ENCODE peak calls at places on chromosome 1, in ten cellular contexts. One of them, this sample, is unnamed. For H3K4me1, the result is how much of the 10 kb centered on the place peaks cover.

GRCh38 chr1:150560986-150561829 is 12.0 kb downstream of the ADAMTSL4 start:
- DNase-seq in fibroblast of lung: peak
- DNase-seq in osteoblast: peak
- DNase-seq in neural progenitor cell: peak
- DNase-seq in mammary epithelial cell: peak
- DNase-seq in MM.1S: peak
- DNase-seq in thyroid gland: peak
- DNase-seq in left ventricle myocardium inferior: peak
- DNase-seq in cardiac muscle cell: peak
- DNase-seq in GM23338: peak
- DNase-seq in this sample: peak

GRCh38 chr1:20405893-20406604 is 80.0 kb downstream of the CAMK2N1 start:
- DNase-seq in MM.1S: no peak
- DNase-seq in left ventricle myocardium inferior: no peak
- DNase-seq in mammary epithelial cell: no peak
- DNase-seq in osteoblast: peak
- DNase-seq in thyroid gland: no peak
- DNase-seq in cardiac muscle cell: peak
- DNase-seq in neural progenitor cell: no peak
- DNase-seq in GM23338: peak
- DNase-seq in fibroblast of lung: peak
- DNase-seq in this sample: no peak

GRCh38 chr1:33306561-33307493 is 14.1 kb downstream of the A3GALT2 start:
- DNase-seq in left ventricle myocardium inferior: no peak
- DNase-seq in thyroid gland: peak
- DNase-seq in cardiac muscle cell: peak
- DNase-seq in MM.1S: no peak
- DNase-seq in fibroblast of lung: no peak
- DNase-seq in neural progenitor cell: no peak
- DNase-seq in osteoblast: peak
- DNase-seq in GM23338: peak
- DNase-seq in mammary epithelial cell: no peak
- DNase-seq in this sample: peak

GRCh38 chr1:58812468-58812867 is 28.6 kb upstream of the JUN start:
- DNase-seq in left ventricle myocardium inferior: no peak
- DNase-seq in GM23338: no peak
- DNase-seq in neural progenitor cell: no peak
- DNase-seq in mammary epithelial cell: no peak
- DNase-seq in cardiac muscle cell: no peak
- DNase-seq in thyroid gland: peak
- DNase-seq in fibroblast of lung: no peak
- DNase-seq in MM.1S: no peak
- DNase-seq in osteoblast: no peak
- DNase-seq in this sample: no peak

GRCh38 chr1:100847481-100847880 is 47.2 kb downstream of the EXTL2 start:
- DNase-seq in mammary epithelial cell: peak
- DNase-seq in fibroblast of lung: peak
- DNase-seq in left ventricle myocardium inferior: no peak
- DNase-seq in cardiac muscle cell: peak
- DNase-seq in osteoblast: no peak
- DNase-seq in GM23338: no peak
- DNase-seq in MM.1S: no peak
- DNase-seq in thyroid gland: no peak
- DNase-seq in neural progenitor cell: no peak
- DNase-seq in this sample: no peak

GRCh38 chr1:85933901-85934300 is 222.7 kb downstream of the COL24A1 start:
- DNase-seq in left ventricle myocardium inferior: no peak
- DNase-seq in mammary epithelial cell: no peak
- DNase-seq in thyroid gland: no peak
- DNase-seq in fibroblast of lung: peak
- DNase-seq in MM.1S: no peak
- DNase-seq in osteoblast: no peak
- DNase-seq in GM23338: no peak
- DNase-seq in neural progenitor cell: no peak
- DNase-seq in cardiac muscle cell: peak
- DNase-seq in this sample: no peak

GRCh38 chr1:54951810-54952226 is 28.6 kb upstream of the TMEM61 start:
- DNase-seq in left ventricle myocardium inferior: no peak
- DNase-seq in fibroblast of lung: no peak
- DNase-seq in GM23338: no peak
- DNase-seq in thyroid gland: no peak
- DNase-seq in MM.1S: no peak
- DNase-seq in osteoblast: no peak
- DNase-seq in cardiac muscle cell: no peak
- DNase-seq in neural progenitor cell: no peak
- DNase-seq in mammary epithelial cell: no peak
- DNase-seq in this sample: no peak

GRCh38 chr1:26771643-26772321 is 16.0 kb upstream of the PIGV start:
- DNase-seq in thyroid gland: no peak
- DNase-seq in neural progenitor cell: no peak
- DNase-seq in MM.1S: no peak
- DNase-seq in osteoblast: peak
- DNase-seq in mammary epithelial cell: peak
- DNase-seq in GM23338: no peak
- DNase-seq in left ventricle myocardium inferior: no peak
- DNase-seq in cardiac muscle cell: peak
- DNase-seq in fibroblast of lung: peak
- DNase-seq in this sample: no peak

GRCh38 chr1:48691429-48692001 is 85.2 kb downstream of the BEND5 start:
- DNase-seq in mammary epithelial cell: no peak
- DNase-seq in osteoblast: peak
- DNase-seq in thyroid gland: no peak
- DNase-seq in GM23338: no peak
- DNase-seq in neural progenitor cell: no peak
- DNase-seq in fibroblast of lung: peak
- DNase-seq in left ventricle myocardium inferior: no peak
- DNase-seq in MM.1S: no peak
- DNase-seq in cardiac muscle cell: no peak
- DNase-seq in this sample: no peak

GRCh38 chr1:48684381-48684780 is 92.3 kb downstream of the BEND5 start:
- DNase-seq in osteoblast: no peak
- DNase-seq in left ventricle myocardium inferior: no peak
- DNase-seq in cardiac muscle cell: no peak
- DNase-seq in GM23338: no peak
- DNase-seq in MM.1S: no peak
- DNase-seq in thyroid gland: no peak
- DNase-seq in neural progenitor cell: peak
- DNase-seq in fibroblast of lung: no peak
- DNase-seq in mammary epithelial cell: no peak
- DNase-seq in this sample: no peak

GRCh38 chr1:48687271-48688045 is 89.2 kb downstream of the BEND5 start:
- DNase-seq in thyroid gland: peak
- DNase-seq in mammary epithelial cell: no peak
- DNase-seq in left ventricle myocardium inferior: no peak
- DNase-seq in MM.1S: no peak
- DNase-seq in GM23338: no peak
- DNase-seq in fibroblast of lung: no peak
- DNase-seq in cardiac muscle cell: no peak
- DNase-seq in osteoblast: no peak
- DNase-seq in neural progenitor cell: no peak
- DNase-seq in this sample: no peak

GRCh38 chr1:48686159-48686558 is 90.5 kb downstream of the BEND5 start:
- DNase-seq in mammary epithelial cell: no peak
- DNase-seq in left ventricle myocardium inferior: no peak
- DNase-seq in GM23338: no peak
- DNase-seq in cardiac muscle cell: no peak
- DNase-seq in osteoblast: no peak
- DNase-seq in fibroblast of lung: no peak
- DNase-seq in MM.1S: no peak
- DNase-seq in neural progenitor cell: no peak
- DNase-seq in thyroid gland: no peak
- DNase-seq in this sample: no peak

DNA sequence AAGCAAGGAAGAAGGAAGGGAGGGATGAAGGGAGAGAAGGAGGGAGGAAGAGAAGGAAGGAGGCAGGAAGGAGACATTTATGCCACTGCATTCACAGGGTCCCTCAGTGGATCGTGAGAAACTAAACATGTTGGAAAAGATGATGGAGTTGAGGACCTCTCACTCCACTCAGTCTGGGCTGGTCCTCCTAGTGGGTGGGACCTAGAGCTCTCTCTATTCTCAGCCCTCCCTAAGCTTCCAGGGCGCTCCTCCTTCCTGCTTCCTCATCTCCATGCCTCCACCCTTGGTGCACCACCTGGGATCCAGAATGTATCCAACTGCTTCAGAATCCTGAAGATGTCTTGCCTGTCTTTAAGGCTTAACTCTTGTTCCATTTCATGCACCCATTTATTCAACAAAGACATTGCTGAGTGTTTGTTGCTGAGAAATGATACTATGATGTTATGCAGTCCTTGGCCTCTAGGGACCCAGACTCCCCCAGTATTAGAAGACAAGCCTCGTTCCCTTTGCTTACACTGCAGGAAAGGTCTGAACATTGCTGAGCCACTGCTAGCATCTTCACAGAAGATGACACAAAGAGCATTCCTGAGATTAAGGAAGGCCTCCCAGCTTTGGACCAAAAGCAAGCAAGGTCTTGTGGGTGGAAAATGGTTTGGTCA is 88.5 kb downstream of the BEND5 start:
- DNase-seq in MM.1S: peak
- DNase-seq in mammary epithelial cell: no peak
- DNase-seq in left ventricle myocardium inferior: no peak
- DNase-seq in cardiac muscle cell: no peak
- DNase-seq in osteoblast: no peak
- DNase-seq in thyroid gland: no peak
- DNase-seq in neural progenitor cell: peak
- DNase-seq in GM23338: peak
- DNase-seq in fibroblast of lung: no peak
- DNase-seq in this sample: no peak
- H3K27ac ChIP-seq in MM.1S: no peak
- H3K27ac ChIP-seq in mammary epithelial cell: no peak
- H3K27ac ChIP-seq in left ventricle myocardium inferior: no peak
- H3K27ac ChIP-seq in cardiac muscle cell: no peak
- H3K27ac ChIP-seq in osteoblast: no peak
- H3K27ac ChIP-seq in thyroid gland: no peak
- H3K27ac ChIP-seq in neural progenitor cell: no peak
- H3K27ac ChIP-seq in GM23338: no peak
- H3K27ac ChIP-seq in fibroblast of lung: no peak
- H3K27ac ChIP-seq in this sample: no peak

GRCh38 chr1:67290236-67290635 is 17.4 kb upstream of the IL12RB2 start:
- DNase-seq in mammary epithelial cell: no peak
- DNase-seq in MM.1S: no peak
- DNase-seq in cardiac muscle cell: no peak
- DNase-seq in osteoblast: no peak
- DNase-seq in neural progenitor cell: no peak
- DNase-seq in left ventricle myocardium inferior: no peak
- DNase-seq in GM23338: no peak
- DNase-seq in thyroid gland: no peak
- DNase-seq in fibroblast of lung: no peak
- DNase-seq in this sample: no peak
- H3K4me1 ChIP-seq in mammary epithelial cell: under half
- H3K4me1 ChIP-seq in MM.1S: under half
- H3K4me1 ChIP-seq in cardiac muscle cell: under half
- H3K4me1 ChIP-seq in osteoblast: under half
- H3K4me1 ChIP-seq in neural progenitor cell: under half
- H3K4me1 ChIP-seq in left ventricle myocardium inferior: under half
- H3K4me1 ChIP-seq in GM23338: under half
- H3K4me1 ChIP-seq in thyroid gland: under half
- H3K4me1 ChIP-seq in fibroblast of lung: under half
- H3K4me1 ChIP-seq in this sample: under half

DNA sequence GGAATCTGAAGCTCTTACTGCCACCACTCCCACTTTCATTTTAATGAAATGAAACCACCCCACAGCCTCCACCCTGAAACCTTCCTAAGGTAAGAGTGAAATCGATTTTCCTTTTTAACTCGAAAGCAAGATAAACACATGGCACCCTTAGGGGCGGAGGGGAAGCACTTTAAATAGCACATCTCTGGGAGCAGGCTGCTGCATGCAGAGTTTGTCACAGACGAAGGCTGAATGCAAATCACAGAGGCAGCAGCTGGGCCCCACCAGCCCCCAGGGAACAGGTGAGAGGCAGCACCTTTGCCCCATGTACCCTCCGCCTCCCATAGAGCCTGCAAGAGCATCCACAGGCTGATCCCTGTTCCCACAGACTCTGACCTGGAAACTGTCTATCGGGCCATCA is 60.0 kb upstream of the GRIK3 start:
- DNase-seq in GM23338: no peak
- DNase-seq in neural progenitor cell: no peak
- DNase-seq in thyroid gland: no peak
- DNase-seq in mammary epithelial cell: no peak
- DNase-seq in fibroblast of lung: no peak
- DNase-seq in cardiac muscle cell: no peak
- DNase-seq in left ventricle myocardium inferior: no peak
- DNase-seq in osteoblast: no peak
- DNase-seq in MM.1S: no peak
- DNase-seq in this sample: no peak
- TF ChIP-seq CTCF in GM23338: no peak
- TF ChIP-seq CTCF in neural progenitor cell: no peak
- TF ChIP-seq CTCF in thyroid gland: no peak
- TF ChIP-seq CTCF in mammary epithelial cell: no peak
- TF ChIP-seq CTCF in fibroblast of lung: no peak
- TF ChIP-seq CTCF in cardiac muscle cell: no peak
- TF ChIP-seq CTCF in left ventricle myocardium inferior: no peak
- TF ChIP-seq CTCF in osteoblast: no peak
- TF ChIP-seq CTCF in MM.1S: no peak
- TF ChIP-seq CTCF in this sample: no peak

GRCh38 chr1:40626383-40626770 is 39.1 kb downstream of the RIMS3 start:
- DNase-seq in fibroblast of lung: no peak
- DNase-seq in MM.1S: no peak
- DNase-seq in neural progenitor cell: no peak
- DNase-seq in osteoblast: peak
- DNase-seq in mammary epithelial cell: no peak
- DNase-seq in thyroid gland: no peak
- DNase-seq in left ventricle myocardium inferior: no peak
- DNase-seq in GM23338: no peak
- DNase-seq in cardiac muscle cell: no peak
- DNase-seq in this sample: no peak

GRCh38 chr1:40630488-40631223 is 34.8 kb downstream of the RIMS3 start:
- DNase-seq in neural progenitor cell: peak
- DNase-seq in thyroid gland: no peak
- DNase-seq in cardiac muscle cell: peak
- DNase-seq in mammary epithelial cell: no peak
- DNase-seq in left ventricle myocardium inferior: no peak
- DNase-seq in fibroblast of lung: no peak
- DNase-seq in MM.1S: peak
- DNase-seq in osteoblast: peak
- DNase-seq in GM23338: peak
- DNase-seq in this sample: no peak

GRCh38 chr1:40628903-40629292 is 36.6 kb downstream of the RIMS3 start:
- DNase-seq in GM23338: no peak
- DNase-seq in neural progenitor cell: no peak
- DNase-seq in thyroid gland: no peak
- DNase-seq in osteoblast: peak
- DNase-seq in mammary epithelial cell: peak
- DNase-seq in cardiac muscle cell: no peak
- DNase-seq in MM.1S: no peak
- DNase-seq in left ventricle myocardium inferior: no peak
- DNase-seq in fibroblast of lung: no peak
- DNase-seq in this sample: no peak

GRCh38 chr1:40625476-40626382 is 39.8 kb downstream of the RIMS3 start:
- DNase-seq in mammary epithelial cell: peak
- DNase-seq in left ventricle myocardium inferior: no peak
- DNase-seq in thyroid gland: peak
- DNase-seq in osteoblast: peak
- DNase-seq in fibroblast of lung: peak
- DNase-seq in GM23338: no peak
- DNase-seq in MM.1S: no peak
- DNase-seq in neural progenitor cell: no peak
- DNase-seq in cardiac muscle cell: peak
- DNase-seq in this sample: no peak

DNA sequence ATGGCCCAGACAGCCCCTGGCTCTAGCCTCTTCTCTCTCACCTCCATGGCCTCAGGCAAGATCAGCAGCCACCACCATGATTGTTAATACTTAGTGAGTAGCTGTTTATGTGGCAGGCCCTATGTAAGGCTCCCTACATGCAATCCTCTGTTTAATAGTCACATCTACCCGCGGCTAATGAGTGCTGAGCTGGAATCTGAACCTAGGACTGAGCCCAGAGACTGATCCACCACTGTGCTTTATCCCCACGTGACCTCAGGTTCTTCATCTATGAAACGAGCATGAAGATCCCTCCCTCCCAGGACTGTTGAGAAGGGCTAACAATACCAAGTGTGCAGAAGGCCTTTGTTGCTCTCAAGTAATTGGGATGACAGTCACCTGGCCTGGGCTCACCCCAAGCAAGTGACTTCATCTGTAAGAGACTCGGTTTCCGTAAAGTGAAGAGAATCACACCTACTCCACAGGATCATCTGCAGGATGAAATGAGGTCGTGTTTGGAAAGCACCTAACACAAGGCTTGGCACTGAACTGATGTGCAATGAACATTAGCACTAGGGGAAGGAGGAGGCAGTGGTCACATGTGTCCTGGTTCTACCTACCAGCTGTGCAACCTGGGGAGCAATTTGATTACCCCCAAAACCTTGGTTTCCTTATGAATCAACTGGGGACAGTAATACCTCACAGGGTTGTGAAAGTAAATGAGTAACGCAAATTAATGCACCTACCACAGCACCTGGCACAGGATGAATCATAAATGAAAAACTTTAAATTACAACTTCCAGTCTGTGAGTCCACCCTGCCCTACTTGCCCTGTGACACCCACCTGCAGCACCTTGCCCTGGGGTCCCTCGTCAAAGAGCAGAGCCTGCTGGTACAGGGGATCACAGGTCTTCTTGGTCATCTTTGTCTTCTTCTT is 37.2 kb downstream of the RIMS3 start:
- DNase-seq in thyroid gland: no peak
- DNase-seq in osteoblast: peak
- DNase-seq in left ventricle myocardium inferior: no peak
- DNase-seq in neural progenitor cell: no peak
- DNase-seq in cardiac muscle cell: no peak
- DNase-seq in MM.1S: no peak
- DNase-seq in mammary epithelial cell: peak
- DNase-seq in fibroblast of lung: no peak
- DNase-seq in GM23338: no peak
- DNase-seq in this sample: no peak
- H3K27ac ChIP-seq in thyroid gland: no peak
- H3K27ac ChIP-seq in osteoblast: no peak
- H3K27ac ChIP-seq in left ventricle myocardium inferior: no peak
- H3K27ac ChIP-seq in neural progenitor cell: no peak
- H3K27ac ChIP-seq in cardiac muscle cell: no peak
- H3K27ac ChIP-seq in MM.1S: no peak
- H3K27ac ChIP-seq in mammary epithelial cell: peak
- H3K27ac ChIP-seq in fibroblast of lung: no peak
- H3K27ac ChIP-seq in GM23338: no peak
- H3K27ac ChIP-seq in this sample: no peak

This sample was measured in lower lobe of right lung.